ENCODE peak calls at places on chromosomes 13 and 19, in six cellular contexts. One of them, this sample, is unnamed.

GRCh38 chr19:47109541-47110375 is 3.8 kb downstream of the ZC3H4 start:
- DNase-seq in mesenchymal stem cell: peak
- DNase-seq in CD8-positive, alpha-beta T cell: peak
- DNase-seq in HCT116: no peak
- DNase-seq in mesendoderm: peak
- DNase-seq in A673: peak
- DNase-seq in this sample: peak

GRCh38 chr13:67343777-67344176 is 113.6 kb upstream of the PCDH9 start:
- DNase-seq in mesenchymal stem cell: no peak
- DNase-seq in CD8-positive, alpha-beta T cell: no peak
- DNase-seq in HCT116: no peak
- DNase-seq in mesendoderm: peak
- DNase-seq in A673: no peak
- DNase-seq in this sample: no peak

GRCh38 chr19:30448386-30449130 is 76.4 kb downstream of the ZNF536 start:
- DNase-seq in mesenchymal stem cell: no peak
- DNase-seq in CD8-positive, alpha-beta T cell: no peak
- DNase-seq in HCT116: no peak
- DNase-seq in mesendoderm: no peak
- DNase-seq in A673: no peak
- DNase-seq in this sample: no peak

GRCh38 chr13:30850867-30851211 is 55.2 kb upstream of the MEDAG start:
- DNase-seq in mesenchymal stem cell: no peak
- DNase-seq in CD8-positive, alpha-beta T cell: no peak
- DNase-seq in HCT116: no peak
- DNase-seq in mesendoderm: no peak
- DNase-seq in A673: no peak
- DNase-seq in this sample: no peak

GRCh38 chr13:94065741-94066140 is 413.7 kb downstream of the DCT start:
- DNase-seq in mesenchymal stem cell: peak
- DNase-seq in CD8-positive, alpha-beta T cell: no peak
- DNase-seq in HCT116: no peak
- DNase-seq in mesendoderm: no peak
- DNase-seq in A673: peak
- DNase-seq in this sample: peak

GRCh38 chr13:112684444-112684843 is 5.4 kb upstream of the ATP11A start:
- DNase-seq in mesenchymal stem cell: no peak
- DNase-seq in CD8-positive, alpha-beta T cell: no peak
- DNase-seq in HCT116: no peak
- DNase-seq in mesendoderm: no peak
- DNase-seq in A673: no peak
- DNase-seq in this sample: no peak

GRCh38 chr13:25046985-25047660 is 48.8 kb upstream of the PABPC3 start:
- DNase-seq in mesenchymal stem cell: peak
- DNase-seq in CD8-positive, alpha-beta T cell: no peak
- DNase-seq in HCT116: no peak
- DNase-seq in mesendoderm: peak
- DNase-seq in A673: peak
- DNase-seq in this sample: peak

GRCh38 chr13:41762796-41763195 is 198.1 kb downstream of the VWA8 start:
- DNase-seq in mesenchymal stem cell: no peak
- DNase-seq in CD8-positive, alpha-beta T cell: no peak
- DNase-seq in HCT116: no peak
- DNase-seq in mesendoderm: no peak
- DNase-seq in A673: peak
- DNase-seq in this sample: no peak

GRCh38 chr13:44768775-44769578 is 192.8 kb upstream of the TSC22D1 start:
- DNase-seq in mesenchymal stem cell: no peak
- DNase-seq in CD8-positive, alpha-beta T cell: no peak
- DNase-seq in HCT116: no peak
- DNase-seq in mesendoderm: no peak
- DNase-seq in A673: no peak
- DNase-seq in this sample: no peak

GRCh38 chr13:39510296-39510695 is 92.7 kb downstream of the LHFPL6 start:
- DNase-seq in mesenchymal stem cell: no peak
- DNase-seq in CD8-positive, alpha-beta T cell: no peak
- DNase-seq in HCT116: no peak
- DNase-seq in mesendoderm: peak
- DNase-seq in A673: no peak
- DNase-seq in this sample: no peak

GRCh38 chr19:31070126-31070525 is 279.1 kb downstream of the TSHZ3 start:
- DNase-seq in mesenchymal stem cell: peak
- DNase-seq in CD8-positive, alpha-beta T cell: no peak
- DNase-seq in HCT116: no peak
- DNase-seq in mesendoderm: no peak
- DNase-seq in A673: no peak
- DNase-seq in this sample: no peak

GRCh38 chr13:40480012-40480914 is 186.2 kb downstream of the FOXO1 start:
- DNase-seq in mesenchymal stem cell: no peak
- DNase-seq in CD8-positive, alpha-beta T cell: no peak
- DNase-seq in HCT116: no peak
- DNase-seq in mesendoderm: no peak
- DNase-seq in A673: no peak
- DNase-seq in this sample: no peak

GRCh38 chr13:100459747-100460146 is 128.8 kb downstream of the GGACT start:
- DNase-seq in mesenchymal stem cell: no peak
- DNase-seq in CD8-positive, alpha-beta T cell: no peak
- DNase-seq in HCT116: no peak
- DNase-seq in mesendoderm: no peak
- DNase-seq in A673: no peak
- DNase-seq in this sample: no peak

GRCh38 chr19:21482863-21483276 is 22.5 kb upstream of the ZNF429 start:
- DNase-seq in mesenchymal stem cell: no peak
- DNase-seq in CD8-positive, alpha-beta T cell: peak
- DNase-seq in HCT116: peak
- DNase-seq in mesendoderm: peak
- DNase-seq in A673: peak
- DNase-seq in this sample: no peak

GRCh38 chr13:39892731-39893293 is 237.3 kb downstream of the COG6 start:
- DNase-seq in mesenchymal stem cell: no peak
- DNase-seq in CD8-positive, alpha-beta T cell: peak
- DNase-seq in HCT116: no peak
- DNase-seq in mesendoderm: no peak
- DNase-seq in A673: peak
- DNase-seq in this sample: no peak

GRCh38 chr13:41837668-41838067 is 123.2 kb downstream of the VWA8 start:
- DNase-seq in mesenchymal stem cell: no peak
- DNase-seq in CD8-positive, alpha-beta T cell: no peak
- DNase-seq in HCT116: no peak
- DNase-seq in mesendoderm: no peak
- DNase-seq in A673: no peak
- DNase-seq in this sample: no peak

GRCh38 chr19:3959766-3960131 is 11.2 kb downstream of the DAPK3 start:
- DNase-seq in mesenchymal stem cell: no peak
- DNase-seq in CD8-positive, alpha-beta T cell: no peak
- DNase-seq in HCT116: no peak
- DNase-seq in mesendoderm: no peak
- DNase-seq in A673: no peak
- DNase-seq in this sample: no peak

GRCh38 chr13:44763604-44764311 is 187.6 kb upstream of the TSC22D1 start:
- DNase-seq in mesenchymal stem cell: no peak
- DNase-seq in CD8-positive, alpha-beta T cell: no peak
- DNase-seq in HCT116: no peak
- DNase-seq in mesendoderm: no peak
- DNase-seq in A673: no peak
- DNase-seq in this sample: no peak

GRCh38 chr19:873084-874019 is 13.9 kb downstream of the CFD start:
- DNase-seq in mesenchymal stem cell: peak
- DNase-seq in CD8-positive, alpha-beta T cell: peak
- DNase-seq in HCT116: peak
- DNase-seq in mesendoderm: peak
- DNase-seq in A673: peak
- DNase-seq in this sample: no peak

GRCh38 chr19:33463194-33463593 is 58.4 kb downstream of the PEPD start:
- DNase-seq in mesenchymal stem cell: no peak
- DNase-seq in CD8-positive, alpha-beta T cell: no peak
- DNase-seq in HCT116: no peak
- DNase-seq in mesendoderm: no peak
- DNase-seq in A673: no peak
- DNase-seq in this sample: no peak

GRCh38 chr13:112697756-112698655 is 8.2 kb downstream of the ATP11A start:
- DNase-seq in mesenchymal stem cell: no peak
- DNase-seq in CD8-positive, alpha-beta T cell: no peak
- DNase-seq in HCT116: no peak
- DNase-seq in mesendoderm: no peak
- DNase-seq in A673: no peak
- DNase-seq in this sample: no peak

GRCh38 chr19:35718345-35719041 is 690 bp downstream of the KMT2B start:
- DNase-seq in mesenchymal stem cell: peak
- DNase-seq in CD8-positive, alpha-beta T cell: peak
- DNase-seq in HCT116: no peak
- DNase-seq in mesendoderm: peak
- DNase-seq in A673: peak
- DNase-seq in this sample: no peak

GRCh38 chr19:17337675-17338439 is 504 bp downstream of the GTPBP3 start:
- DNase-seq in mesenchymal stem cell: no peak
- DNase-seq in CD8-positive, alpha-beta T cell: peak
- DNase-seq in HCT116: no peak
- DNase-seq in mesendoderm: no peak
- DNase-seq in A673: peak
- DNase-seq in this sample: no peak

GRCh38 chr19:38068851-38069250 is 155.2 kb downstream of the DPF1 start:
- DNase-seq in mesenchymal stem cell: no peak
- DNase-seq in CD8-positive, alpha-beta T cell: no peak
- DNase-seq in HCT116: no peak
- DNase-seq in mesendoderm: no peak
- DNase-seq in A673: no peak
- DNase-seq in this sample: no peak

GRCh38 chr19:34096020-34096915 is 76.0 kb upstream of the LSM14A start:
- DNase-seq in mesenchymal stem cell: peak
- DNase-seq in CD8-positive, alpha-beta T cell: no peak
- DNase-seq in HCT116: peak
- DNase-seq in mesendoderm: peak
- DNase-seq in A673: peak
- DNase-seq in this sample: peak

GRCh38 chr13:109985871-109986270 is 199.5 kb upstream of the IRS2 start:
- DNase-seq in mesenchymal stem cell: no peak
- DNase-seq in CD8-positive, alpha-beta T cell: no peak
- DNase-seq in HCT116: no peak
- DNase-seq in mesendoderm: no peak
- DNase-seq in A673: no peak
- DNase-seq in this sample: no peak

GRCh38 chr19:30696514-30696913 is 324.3 kb downstream of the ZNF536 start:
- DNase-seq in mesenchymal stem cell: no peak
- DNase-seq in CD8-positive, alpha-beta T cell: no peak
- DNase-seq in HCT116: no peak
- DNase-seq in mesendoderm: peak
- DNase-seq in A673: peak
- DNase-seq in this sample: no peak

GRCh38 chr13:43116242-43116641 is 92.9 kb downstream of the DNAJC15 start:
- DNase-seq in mesenchymal stem cell: no peak
- DNase-seq in CD8-positive, alpha-beta T cell: no peak
- DNase-seq in HCT116: no peak
- DNase-seq in mesendoderm: no peak
- DNase-seq in A673: no peak
- DNase-seq in this sample: no peak

GRCh38 chr13:72556945-72557344 is 170.5 kb downstream of the MZT1 start:
- DNase-seq in mesenchymal stem cell: no peak
- DNase-seq in CD8-positive, alpha-beta T cell: no peak
- DNase-seq in HCT116: no peak
- DNase-seq in mesendoderm: no peak
- DNase-seq in A673: no peak
- DNase-seq in this sample: no peak

GRCh38 chr13:80363890-80364503 is 23.1 kb upstream of the SPRY2 start:
- DNase-seq in mesenchymal stem cell: peak
- DNase-seq in CD8-positive, alpha-beta T cell: no peak
- DNase-seq in HCT116: no peak
- DNase-seq in mesendoderm: peak
- DNase-seq in A673: peak
- DNase-seq in this sample: no peak
- H3K4me3 ChIP-seq in mesenchymal stem cell: no peak
- H3K4me3 ChIP-seq in CD8-positive, alpha-beta T cell: no peak
- H3K4me3 ChIP-seq in HCT116: no peak
- H3K4me3 ChIP-seq in mesendoderm: no peak
- H3K4me3 ChIP-seq in A673: no peak
- H3K4me3 ChIP-seq in this sample: no peak

DNA sequence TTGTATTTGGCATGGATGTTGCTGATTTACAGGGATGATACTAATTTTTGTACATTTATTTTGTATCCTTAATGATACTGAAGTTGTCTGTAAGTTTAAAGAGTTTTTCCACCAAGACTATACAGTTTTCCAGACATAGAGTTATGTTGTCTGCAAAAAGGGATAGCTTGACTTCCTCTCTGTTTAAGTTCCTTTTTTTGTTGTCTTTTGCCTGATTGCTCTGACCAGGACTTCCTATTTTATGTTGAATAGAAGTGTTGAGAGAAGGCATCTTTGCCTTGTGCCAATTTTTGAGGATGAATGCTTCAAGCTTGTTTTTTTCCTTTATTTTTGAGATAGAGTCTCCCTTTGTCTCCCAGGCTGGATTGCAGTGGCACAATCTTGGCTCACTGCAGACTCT is 36.8 kb upstream of the ZNF681 start:
- DNase-seq in mesenchymal stem cell: no peak
- DNase-seq in CD8-positive, alpha-beta T cell: no peak
- DNase-seq in HCT116: no peak
- DNase-seq in mesendoderm: no peak
- DNase-seq in A673: no peak
- DNase-seq in this sample: no peak
- H3K4me3 ChIP-seq in mesenchymal stem cell: no peak
- H3K4me3 ChIP-seq in CD8-positive, alpha-beta T cell: no peak
- H3K4me3 ChIP-seq in HCT116: no peak
- H3K4me3 ChIP-seq in mesendoderm: no peak
- H3K4me3 ChIP-seq in A673: no peak
- H3K4me3 ChIP-seq in this sample: no peak

GRCh38 chr13:48654511-48654910 is 782 bp downstream of the CYSLTR2 start:
- DNase-seq in mesenchymal stem cell: peak
- DNase-seq in CD8-positive, alpha-beta T cell: no peak
- DNase-seq in HCT116: no peak
- DNase-seq in mesendoderm: no peak
- DNase-seq in A673: no peak
- DNase-seq in this sample: no peak
- H3K4me3 ChIP-seq in mesenchymal stem cell: no peak
- H3K4me3 ChIP-seq in CD8-positive, alpha-beta T cell: no peak
- H3K4me3 ChIP-seq in HCT116: no peak
- H3K4me3 ChIP-seq in mesendoderm: no peak
- H3K4me3 ChIP-seq in A673: no peak
- H3K4me3 ChIP-seq in this sample: no peak

GRCh38 chr19:7870571-7871279 is 3.5 kb downstream of the PRR36 start:
- DNase-seq in mesenchymal stem cell: peak
- DNase-seq in CD8-positive, alpha-beta T cell: peak
- DNase-seq in HCT116: peak
- DNase-seq in mesendoderm: peak
- DNase-seq in A673: peak
- DNase-seq in this sample: no peak

GRCh38 chr19:7868671-7869452 is 5.3 kb downstream of the PRR36 start:
- DNase-seq in mesenchymal stem cell: peak
- DNase-seq in CD8-positive, alpha-beta T cell: peak
- DNase-seq in HCT116: peak
- DNase-seq in mesendoderm: peak
- DNase-seq in A673: peak
- DNase-seq in this sample: no peak

GRCh38 chr19:7871280-7871529 is 3.0 kb downstream of the PRR36 start:
- DNase-seq in mesenchymal stem cell: no peak
- DNase-seq in CD8-positive, alpha-beta T cell: no peak
- DNase-seq in HCT116: no peak
- DNase-seq in mesendoderm: peak
- DNase-seq in A673: no peak
- DNase-seq in this sample: no peak

GRCh38 chr19:7869453-7869909 is 4.7 kb downstream of the PRR36 start:
- DNase-seq in mesenchymal stem cell: peak
- DNase-seq in CD8-positive, alpha-beta T cell: peak
- DNase-seq in HCT116: no peak
- DNase-seq in mesendoderm: peak
- DNase-seq in A673: peak
- DNase-seq in this sample: no peak

GRCh38 chr19:7869910-7870511 is 4.2 kb downstream of the PRR36 start:
- DNase-seq in mesenchymal stem cell: peak
- DNase-seq in CD8-positive, alpha-beta T cell: peak
- DNase-seq in HCT116: peak
- DNase-seq in mesendoderm: peak
- DNase-seq in A673: peak
- DNase-seq in this sample: no peak
- H3K4me3 ChIP-seq in mesenchymal stem cell: peak
- H3K4me3 ChIP-seq in CD8-positive, alpha-beta T cell: peak
- H3K4me3 ChIP-seq in HCT116: peak
- H3K4me3 ChIP-seq in mesendoderm: no peak
- H3K4me3 ChIP-seq in A673: peak
- H3K4me3 ChIP-seq in this sample: no peak

This sample was measured in brain microvascular endothelial cell.